ENCODE peak calls at places on chromosomes 6 and 20, in nine cellular contexts. K, L, H, N, G, I, P, B and R are unnamed samples.

GRCh38 chr20:62616728-62617621 is 25.3 kb upstream of the SLCO4A1 start:
- DNase-seq in I (peak), L (peak), P (peak), G (peak), B (peak), N (peak), K (peak), H (no peak), R (peak)

GRCh38 chr6:118551673-118552063 is 3.6 kb downstream of the PLN start:
- DNase-seq in N (no peak), L (no peak), B (no peak), G (no peak), H (no peak), P (no peak), I (no peak), K (no peak), R (no peak)

GRCh38 chr6:14499309-14499708 is 381.7 kb downstream of the CD83 start:
- DNase-seq in N (no peak), L (no peak), B (no peak), I (no peak), H (no peak), G (no peak), K (no peak), P (no peak), R (no peak)

GRCh38 chr20:11881453-11881852 is 36.2 kb upstream of the BTBD3 start:
- DNase-seq in G (no peak), K (no peak), I (no peak), P (no peak), B (no peak), L (no peak), H (no peak), N (no peak), R (no peak)

GRCh38 chr20:44695295-44696230 is 19.6 kb upstream of the CCN5 start:
- DNase-seq in L (no peak), B (no peak), K (no peak), N (peak), H (no peak), P (no peak), I (no peak), G (no peak), R (no peak)

GRCh38 chr6:46935687-46936086 is 13.9 kb upstream of the ADGRF5 start:
- DNase-seq in G (no peak), B (no peak), K (no peak), L (no peak), I (no peak), H (no peak), N (no peak), P (no peak), R (no peak)

GRCh38 chr6:150072201-150072600 is 3.3 kb upstream of the ULBP3 start:
- DNase-seq in G (peak), B (no peak), I (peak), P (no peak), K (no peak), L (no peak), H (peak), N (peak), R (no peak)

GRCh38 chr20:43751167-43752050 is 24.6 kb upstream of the GTSF1L start:
- DNase-seq in P (no peak), I (no peak), N (peak), H (no peak), B (no peak), G (peak), L (no peak), K (no peak), R (peak)

GRCh38 chr20:16898433-16898832 is 150.3 kb downstream of the OTOR start:
- DNase-seq in L (no peak), H (no peak), P (no peak), N (no peak), I (no peak), G (no peak), B (no peak), K (no peak), R (no peak)

GRCh38 chr6:75673885-75674284 is 72.2 kb downstream of the SENP6 start:
- DNase-seq in P (no peak), B (no peak), L (no peak), N (no peak), I (no peak), K (no peak), G (no peak), H (no peak), R (no peak)

GRCh38 chr20:10434467-10434831 is 427 bp upstream of the MKKS start:
- DNase-seq in I (peak), N (peak), G (peak), H (peak), K (peak), B (peak), P (peak), L (peak), R (peak)

GRCh38 chr6:53269827-53270226 is 78.9 kb downstream of the ELOVL5 start:
- DNase-seq in N (no peak), I (no peak), G (no peak), L (no peak), P (no peak), B (no peak), K (no peak), H (no peak), R (no peak)

GRCh38 chr20:37095108-37095608 is 639 bp downstream of the RBL1 start:
- DNase-seq in N (no peak), P (peak), B (no peak), K (peak), G (peak), I (peak), L (peak), H (no peak), R (peak)

GRCh38 chr20:52405417-52405816 is 213.8 kb upstream of the ZFP64 start:
- DNase-seq in H (no peak), P (no peak), K (no peak), G (peak), B (no peak), L (no peak), I (no peak), N (no peak), R (no peak)

GRCh38 chr6:35449287-35449881 is 2.8 kb upstream of the FANCE start:
- DNase-seq in P (no peak), I (no peak), B (no peak), G (peak), L (peak), H (peak), K (peak), N (peak), R (peak)

GRCh38 chr6:154673919-154674318 is 59.3 kb upstream of the SCAF8 start:
- DNase-seq in N (no peak), H (no peak), P (no peak), K (no peak), B (no peak), I (no peak), G (no peak), L (no peak), R (no peak)

GRCh38 chr20:49985157-49985556 is 2.4 kb downstream of the SNAI1 start:
- DNase-seq in H (no peak), P (no peak), G (no peak), B (no peak), L (no peak), I (no peak), K (no peak), N (no peak), R (no peak)

GRCh38 chr6:20377623-20378265 is 23.9 kb upstream of the E2F3 start:
- DNase-seq in B (no peak), K (no peak), L (no peak), G (no peak), H (no peak), N (peak), P (no peak), I (no peak), R (no peak)

GRCh38 chr20:34798871-34799270 is 26.6 kb downstream of the NCOA6 start:
- DNase-seq in P (no peak), I (no peak), B (no peak), K (no peak), G (no peak), N (no peak), L (no peak), H (no peak), R (no peak)

GRCh38 chr6:144335914-144336313 is 50.8 kb downstream of the UTRN start:
- DNase-seq in B (no peak), N (no peak), P (no peak), H (no peak), L (no peak), G (peak), I (peak), K (no peak), R (no peak)

GRCh38 chr6:34021001-34021838 is 124.7 kb downstream of the GRM4 start:
- DNase-seq in I (no peak), B (no peak), L (no peak), H (peak), K (no peak), P (no peak), G (no peak), N (no peak), R (no peak)